ENCODE peak calls at places on chromosomes 6 and 20, in five cellular contexts. One of them, this sample, is unnamed.

GRCh38 chr20:1876975-1877603 is 18.1 kb upstream of the SIRPA start:
- DNase-seq in ACHN: no peak
- DNase-seq in nephron progenitor cell: no peak
- DNase-seq in retina: no peak
- DNase-seq in CD8-positive, alpha-beta memory T cell: no peak
- DNase-seq in this sample: no peak

GRCh38 chr6:13604546-13605416 is 10.4 kb upstream of the NOL7 start:
- DNase-seq in ACHN: no peak
- DNase-seq in nephron progenitor cell: no peak
- DNase-seq in retina: no peak
- DNase-seq in CD8-positive, alpha-beta memory T cell: no peak
- DNase-seq in this sample: no peak

GRCh38 chr6:10425973-10426780 is 11.3 kb upstream of the TFAP2A start:
- DNase-seq in ACHN: no peak
- DNase-seq in nephron progenitor cell: peak; percentile 69
- DNase-seq in retina: peak; percentile 76
- DNase-seq in CD8-positive, alpha-beta memory T cell: no peak
- DNase-seq in this sample: no peak

GRCh38 chr20:6685181-6685582 is 82.3 kb upstream of the BMP2 start:
- DNase-seq in ACHN: no peak
- DNase-seq in nephron progenitor cell: no peak
- DNase-seq in retina: no peak
- DNase-seq in CD8-positive, alpha-beta memory T cell: no peak
- DNase-seq in this sample: no peak

GRCh38 chr6:13524801-13525508 is 37.6 kb upstream of the GFOD1 start:
- DNase-seq in ACHN: no peak
- DNase-seq in nephron progenitor cell: no peak
- DNase-seq in retina: no peak
- DNase-seq in CD8-positive, alpha-beta memory T cell: no peak
- DNase-seq in this sample: no peak

GRCh38 chr6:111177131-111177530 is 89.8 kb downstream of the SLC16A10 start:
- DNase-seq in ACHN: no peak
- DNase-seq in nephron progenitor cell: no peak
- DNase-seq in retina: no peak
- DNase-seq in CD8-positive, alpha-beta memory T cell: no peak
- DNase-seq in this sample: no peak

GRCh38 chr20:9311132-9311531 is 203.3 kb upstream of the LAMP5 start:
- DNase-seq in ACHN: no peak
- DNase-seq in nephron progenitor cell: no peak
- DNase-seq in retina: no peak
- DNase-seq in CD8-positive, alpha-beta memory T cell: no peak
- DNase-seq in this sample: no peak

GRCh38 chr20:31663838-31664695 is 26.4 kb downstream of the COX4I2 start:
- DNase-seq in ACHN: no peak
- DNase-seq in nephron progenitor cell: no peak
- DNase-seq in retina: no peak
- DNase-seq in CD8-positive, alpha-beta memory T cell: no peak
- DNase-seq in this sample: no peak

This sample was measured in fibroblast of the conjunctiva.